ENCODE peak calls at places on chromosomes 11 and 22, in eight cellular contexts. U is stromal cell of bone marrow; S is stimulated activated naive CD8-positive, alpha-beta T cell treated with anti-CD3 and anti-CD28 coated beads, Interleukin-15, Interleukin-2, amounts not matched to agents 100 U/mL and 50 U/mL, for 24 hours; M is myocyte; Z is RPMI8226; O is activated T-cell treated with anti-CD3 and anti-CD28 coated beads, Interleukin-2, amount 50 U/mL, for 72 hours; J is foreskin fibroblast; D is HL-60. E is an unnamed sample.

GRCh38 chr11:107468596-107468995 is 11.0 kb upstream of the CWF19L2 start:
- DNase-seq in U (no peak), S (no peak), D (peak; percentile 14), O (no peak), M (peak; percentile 35), Z (peak; percentile 74), J (peak; percentile 75), E (no peak)

GRCh38 chr11:57426754-57427691 is at the start of gene SLC43A3:
- DNase-seq in U (peak; percentile 99), J (peak; percentile 91), S (peak; percentile 89), D (peak; percentile 88), M (peak; percentile 96), Z (peak; percentile 93), O (peak; percentile 85), E (peak; percentile 73)

GRCh38 chr11:124892750-124893454 is 4.8 kb downstream of the ROBO4 start:
- DNase-seq in S (no peak), M (no peak), D (no peak), U (no peak), J (no peak), Z (no peak), O (no peak), E (no peak)

GRCh38 chr11:95918056-95918455 is 5.9 kb downstream of the MTMR2 start:
- DNase-seq in M (no peak), D (no peak), S (no peak), J (no peak), O (no peak), Z (no peak), U (no peak), E (no peak)

GRCh38 chr11:63565728-63566127 is 2.5 kb upstream of the PLAAT2 start:
- DNase-seq in D (no peak), O (no peak), M (no peak), J (no peak), U (no peak), Z (no peak), S (no peak), E (no peak)

GRCh38 chr11:122202161-122202950 is 86.3 kb upstream of the BLID start:
- DNase-seq in S (no peak), U (peak; percentile 83), D (no peak), M (peak; percentile 81), O (no peak), Z (no peak), J (peak; percentile 92), E (no peak)

GRCh38 chr22:38230108-38230825 is 28.5 kb downstream of the MAFF start:
- DNase-seq in O (peak; percentile 39), D (no peak), J (peak; percentile 73), S (peak; percentile 40), U (no peak), Z (no peak), M (peak; percentile 27), E (no peak)

GRCh38 chr22:40247976-40248375 is 70.3 kb downstream of the TNRC6B start:
- DNase-seq in Z (no peak), U (no peak), D (no peak), J (no peak), S (peak; percentile 65), O (peak; percentile 76), M (peak; percentile 10), E (peak; percentile 81)

GRCh38 chr11:15190611-15191010 is 75.9 kb downstream of the INSC start:
- DNase-seq in Z (no peak), J (no peak), D (no peak), M (no peak), S (no peak), U (no peak), O (no peak), E (no peak)

GRCh38 chr11:2519879-2520735 is 75.3 kb downstream of the KCNQ1 start:
- DNase-seq in J (no peak), U (no peak), M (no peak), O (no peak), Z (no peak), S (no peak), D (no peak), E (peak; percentile 13)

GRCh38 chr22:50657925-50658324 is 14.7 kb upstream of the SHANK3 start:
- DNase-seq in J (no peak), Z (no peak), D (no peak), O (no peak), S (no peak), U (no peak), M (no peak), E (no peak)

GRCh38 chr11:23359297-23359696 is 499.0 kb upstream of the CCDC179 start:
- DNase-seq in U (peak; percentile 63), D (no peak), J (peak; percentile 88), O (no peak), M (peak; percentile 84), Z (no peak), S (no peak), E (peak; percentile 68)

GRCh38 chr11:134252539-134253188 is 488 bp downstream of the THYN1 start:
- DNase-seq in U (peak; percentile 22), Z (peak; percentile 11), M (no peak), D (no peak), J (peak; percentile 69), O (peak; percentile 38), S (peak; percentile 36), E (no peak)

GRCh38 chr11:113103932-113104331 is 142.7 kb downstream of the NCAM1 start:
- DNase-seq in U (no peak), M (peak; percentile 78), D (no peak), J (no peak), Z (no peak), O (no peak), S (no peak), E (no peak)

GRCh38 chr11:86800076-86800955 is at the start of gene PRSS23:
- DNase-seq in S (peak; percentile 50), D (no peak), Z (peak; percentile 48), O (peak; percentile 63), M (peak; percentile 75), J (peak; percentile 91), U (no peak), E (peak; percentile 60)

GRCh38 chr22:42316988-42317387 is 46.5 kb upstream of the TCF20 start:
- DNase-seq in M (peak; percentile 24), S (peak; percentile 60), J (peak; percentile 36), Z (no peak), O (peak; percentile 57), D (no peak), U (peak; percentile 9), E (peak; percentile 33)

GRCh38 chr11:120182790-120183491 is 27.9 kb upstream of the OAF start:
- DNase-seq in S (no peak), D (no peak), O (no peak), Z (peak; percentile 22), J (peak; percentile 32), U (peak; percentile 41), M (peak; percentile 35), E (peak; percentile 75)

GRCh38 chr22:37467556-37467955 is 18.6 kb downstream of the MFNG start:
- DNase-seq in D (no peak), J (no peak), O (no peak), Z (no peak), S (no peak), M (no peak), U (no peak), E (no peak)